ENCODE peak calls at places on chromosome 5, in nine cellular contexts. One of them, this sample, is unnamed.

GRCh38 chr5:89230178-89230577 is 347.2 kb upstream of the MEF2C start:
- DNase-seq in GM23338: no peak
- DNase-seq in CD14-positive monocyte: no peak
- DNase-seq in B cell: no peak
- DNase-seq in cardiac muscle cell: no peak
- DNase-seq in uterus: no peak
- DNase-seq in HFFc6: no peak
- DNase-seq in transverse colon: no peak
- DNase-seq in prostate gland: no peak
- DNase-seq in this sample: no peak

GRCh38 chr5:126138475-126139005 is 284.7 kb upstream of the GRAMD2B start:
- DNase-seq in B cell: no peak
- DNase-seq in cardiac muscle cell: peak; percentile 60
- DNase-seq in prostate gland: no peak
- DNase-seq in CD14-positive monocyte: no peak
- DNase-seq in GM23338: peak; percentile 21
- DNase-seq in transverse colon: no peak
- DNase-seq in uterus: no peak
- DNase-seq in HFFc6: peak; percentile 38
- DNase-seq in this sample: no peak

GRCh38 chr5:78985407-78986223 is 505 bp upstream of the ARSB start:
- DNase-seq in cardiac muscle cell: peak; percentile 69
- DNase-seq in CD14-positive monocyte: peak; percentile 52
- DNase-seq in GM23338: peak; percentile 63
- DNase-seq in prostate gland: no peak
- DNase-seq in uterus: no peak
- DNase-seq in B cell: peak; percentile 48
- DNase-seq in HFFc6: peak; percentile 29
- DNase-seq in transverse colon: peak; percentile 45
- DNase-seq in this sample: peak; percentile 72

GRCh38 chr5:35229076-35230042 is 928 bp downstream of the PRLR start:
- DNase-seq in HFFc6: no peak
- DNase-seq in B cell: peak; percentile 17
- DNase-seq in cardiac muscle cell: peak; percentile 34
- DNase-seq in CD14-positive monocyte: peak; percentile 48
- DNase-seq in prostate gland: peak; percentile 22
- DNase-seq in uterus: peak; percentile 36
- DNase-seq in transverse colon: peak; percentile 62
- DNase-seq in GM23338: peak; percentile 87
- DNase-seq in this sample: peak; percentile 68

GRCh38 chr5:41649659-41650058 is 139.3 kb upstream of the PLCXD3 start:
- DNase-seq in uterus: no peak
- DNase-seq in cardiac muscle cell: no peak
- DNase-seq in GM23338: no peak
- DNase-seq in transverse colon: no peak
- DNase-seq in CD14-positive monocyte: no peak
- DNase-seq in HFFc6: peak; percentile 39
- DNase-seq in B cell: no peak
- DNase-seq in prostate gland: no peak
- DNase-seq in this sample: no peak

GRCh38 chr5:142713151-142713706 is 27.3 kb upstream of the FGF1 start:
- DNase-seq in CD14-positive monocyte: peak; percentile 83
- DNase-seq in uterus: peak; percentile 84
- DNase-seq in transverse colon: peak; percentile 92
- DNase-seq in GM23338: peak; percentile 96
- DNase-seq in B cell: peak; percentile 94
- DNase-seq in HFFc6: peak; percentile 78
- DNase-seq in prostate gland: peak; percentile 80
- DNase-seq in cardiac muscle cell: peak; percentile 92
- DNase-seq in this sample: peak; percentile 83

GRCh38 chr5:110008131-110008530 is 318.4 kb downstream of the MAN2A1 start:
- DNase-seq in B cell: no peak
- DNase-seq in cardiac muscle cell: no peak
- DNase-seq in transverse colon: no peak
- DNase-seq in CD14-positive monocyte: no peak
- DNase-seq in GM23338: no peak
- DNase-seq in uterus: no peak
- DNase-seq in prostate gland: no peak
- DNase-seq in HFFc6: no peak
- DNase-seq in this sample: no peak

GRCh38 chr5:71587709-71588532 is 781 bp downstream of the MCCC2 start:
- DNase-seq in uterus: no peak
- DNase-seq in cardiac muscle cell: no peak
- DNase-seq in B cell: no peak
- DNase-seq in GM23338: peak; percentile 48
- DNase-seq in prostate gland: no peak
- DNase-seq in CD14-positive monocyte: no peak
- DNase-seq in transverse colon: no peak
- DNase-seq in HFFc6: no peak
- DNase-seq in this sample: peak; percentile 52

GRCh38 chr5:116947691-116948528 is 373.3 kb upstream of the SEMA6A start:
- DNase-seq in prostate gland: peak; percentile 36
- DNase-seq in B cell: peak; percentile 59
- DNase-seq in HFFc6: no peak
- DNase-seq in transverse colon: peak; percentile 77
- DNase-seq in uterus: no peak
- DNase-seq in cardiac muscle cell: peak; percentile 50
- DNase-seq in CD14-positive monocyte: no peak
- DNase-seq in GM23338: peak; percentile 94
- DNase-seq in this sample: peak; percentile 61

GRCh38 chr5:172659909-172660628 is 19.0 kb downstream of the NEURL1B start:
- DNase-seq in uterus: peak; percentile 85
- DNase-seq in CD14-positive monocyte: peak; percentile 77
- DNase-seq in prostate gland: peak; percentile 84
- DNase-seq in transverse colon: peak; percentile 83
- DNase-seq in HFFc6: peak; percentile 86
- DNase-seq in B cell: no peak
- DNase-seq in cardiac muscle cell: peak; percentile 93
- DNase-seq in GM23338: peak; percentile 53
- DNase-seq in this sample: no peak

GRCh38 chr5:54234304-54234938 is 76.0 kb downstream of the ARL15 start:
- DNase-seq in uterus: no peak
- DNase-seq in cardiac muscle cell: peak; percentile 36
- DNase-seq in HFFc6: peak; percentile 47
- DNase-seq in B cell: peak; percentile 13
- DNase-seq in GM23338: peak; percentile 65
- DNase-seq in prostate gland: no peak
- DNase-seq in CD14-positive monocyte: no peak
- DNase-seq in transverse colon: no peak
- DNase-seq in this sample: peak; percentile 45

DNA sequence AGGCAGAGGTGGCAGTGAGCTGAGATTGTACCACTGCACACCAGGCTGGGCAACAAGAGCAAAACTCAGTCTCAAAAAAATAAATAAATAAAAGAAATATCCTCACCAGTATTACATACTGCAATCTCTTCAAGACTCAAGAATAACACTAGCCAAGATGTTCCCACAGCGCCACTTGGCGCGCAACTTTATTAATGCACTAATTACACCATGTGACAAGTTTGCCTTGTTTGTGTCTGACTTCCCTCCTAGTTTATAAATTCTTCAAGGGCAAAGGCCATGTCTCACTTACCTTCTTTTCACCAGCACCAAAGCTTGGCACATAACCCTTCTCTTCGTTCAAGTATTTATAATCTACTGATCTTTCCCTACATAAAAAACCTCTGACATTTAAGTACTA is 4.8 kb downstream of the SKP1 start:
- DNase-seq in cardiac muscle cell: no peak
- DNase-seq in GM23338: no peak
- DNase-seq in CD14-positive monocyte: no peak
- DNase-seq in HFFc6: no peak
- DNase-seq in prostate gland: no peak
- DNase-seq in B cell: no peak
- DNase-seq in transverse colon: peak; percentile 78
- DNase-seq in uterus: no peak
- DNase-seq in this sample: no peak
- TF ChIP-seq CTCF in cardiac muscle cell: no peak
- TF ChIP-seq CTCF in GM23338: no peak
- TF ChIP-seq CTCF in CD14-positive monocyte: no peak
- TF ChIP-seq CTCF in HFFc6: no peak
- TF ChIP-seq CTCF in prostate gland: no peak
- TF ChIP-seq CTCF in B cell: no peak
- TF ChIP-seq CTCF in transverse colon: peak; percentile 35
- TF ChIP-seq CTCF in uterus: no peak
- TF ChIP-seq CTCF in this sample: no peak

GRCh38 chr5:7597058-7597457 is 201.1 kb downstream of the ADCY2 start:
- DNase-seq in prostate gland: peak; percentile 65
- DNase-seq in CD14-positive monocyte: no peak
- DNase-seq in B cell: no peak
- DNase-seq in GM23338: no peak
- DNase-seq in HFFc6: no peak
- DNase-seq in transverse colon: no peak
- DNase-seq in cardiac muscle cell: no peak
- DNase-seq in uterus: no peak
- DNase-seq in this sample: no peak

GRCh38 chr5:7589800-7590199 is 193.9 kb downstream of the ADCY2 start:
- DNase-seq in HFFc6: no peak
- DNase-seq in uterus: no peak
- DNase-seq in GM23338: peak; percentile 50
- DNase-seq in prostate gland: no peak
- DNase-seq in B cell: no peak
- DNase-seq in transverse colon: no peak
- DNase-seq in CD14-positive monocyte: no peak
- DNase-seq in cardiac muscle cell: no peak
- DNase-seq in this sample: no peak

GRCh38 chr5:7592910-7593309 is 197.0 kb downstream of the ADCY2 start:
- DNase-seq in uterus: no peak
- DNase-seq in transverse colon: no peak
- DNase-seq in GM23338: peak; percentile 52
- DNase-seq in HFFc6: no peak
- DNase-seq in CD14-positive monocyte: no peak
- DNase-seq in prostate gland: no peak
- DNase-seq in cardiac muscle cell: peak; percentile 27
- DNase-seq in B cell: no peak
- DNase-seq in this sample: no peak
- TF ChIP-seq CTCF in uterus: no peak
- TF ChIP-seq CTCF in transverse colon: no peak
- TF ChIP-seq CTCF in GM23338: peak; percentile 85
- TF ChIP-seq CTCF in HFFc6: peak; percentile 8
- TF ChIP-seq CTCF in CD14-positive monocyte: no peak
- TF ChIP-seq CTCF in prostate gland: no peak
- TF ChIP-seq CTCF in cardiac muscle cell: no peak
- TF ChIP-seq CTCF in B cell: no peak
- TF ChIP-seq CTCF in this sample: no peak

DNA sequence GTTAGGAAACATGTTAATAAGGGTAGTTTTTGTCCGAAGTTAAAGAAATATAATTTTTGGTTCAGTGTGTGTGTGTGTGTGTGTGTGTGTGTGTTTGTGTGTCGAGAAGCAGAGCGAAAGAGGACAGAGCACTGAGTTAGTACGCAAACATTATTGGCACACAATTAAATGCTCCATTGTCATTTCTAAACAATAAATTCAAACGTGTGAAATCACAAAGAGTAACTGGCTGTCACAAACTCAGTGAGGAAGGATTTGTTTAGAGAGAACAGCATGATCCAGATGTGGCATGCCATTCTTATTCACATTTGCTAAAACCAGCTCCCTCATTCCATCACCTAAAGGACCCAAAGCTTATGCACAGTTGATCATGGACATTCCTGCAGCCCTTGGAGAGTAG is 970.8 kb downstream of the DTWD2 start:
- DNase-seq in cardiac muscle cell: no peak
- DNase-seq in transverse colon: no peak
- DNase-seq in HFFc6: no peak
- DNase-seq in prostate gland: no peak
- DNase-seq in CD14-positive monocyte: no peak
- DNase-seq in GM23338: no peak
- DNase-seq in uterus: no peak
- DNase-seq in B cell: no peak
- DNase-seq in this sample: no peak
- TF ChIP-seq CTCF in cardiac muscle cell: no peak
- TF ChIP-seq CTCF in transverse colon: no peak
- TF ChIP-seq CTCF in HFFc6: no peak
- TF ChIP-seq CTCF in prostate gland: no peak
- TF ChIP-seq CTCF in CD14-positive monocyte: no peak
- TF ChIP-seq CTCF in GM23338: no peak
- TF ChIP-seq CTCF in uterus: no peak
- TF ChIP-seq CTCF in B cell: no peak
- TF ChIP-seq CTCF in this sample: no peak

DNA sequence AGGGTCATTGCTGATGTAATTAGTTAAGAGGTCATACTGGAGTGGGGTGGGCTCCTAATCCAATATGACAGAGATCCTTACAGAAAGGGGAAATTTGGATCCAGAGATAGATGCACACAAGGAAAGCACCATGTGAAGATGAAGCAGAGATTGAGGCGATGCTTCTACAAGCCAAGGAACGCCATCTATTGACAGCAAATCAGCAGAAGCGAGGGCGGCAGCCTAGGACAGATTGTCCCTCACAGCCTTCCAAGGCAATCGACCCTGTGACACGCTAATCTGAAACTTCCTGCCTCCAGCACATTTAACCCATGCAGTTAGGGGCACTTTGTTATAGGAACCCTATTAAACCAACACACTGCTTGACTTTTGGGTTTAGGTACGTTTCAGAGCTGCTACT is 285.1 kb upstream of the DAP start:
- DNase-seq in cardiac muscle cell: peak; percentile 2
- DNase-seq in HFFc6: no peak
- DNase-seq in transverse colon: no peak
- DNase-seq in GM23338: peak; percentile 43
- DNase-seq in B cell: no peak
- DNase-seq in uterus: no peak
- DNase-seq in CD14-positive monocyte: no peak
- DNase-seq in prostate gland: no peak
- DNase-seq in this sample: no peak
- TF ChIP-seq CTCF in cardiac muscle cell: no peak
- TF ChIP-seq CTCF in HFFc6: no peak
- TF ChIP-seq CTCF in transverse colon: no peak
- TF ChIP-seq CTCF in GM23338: peak; percentile 12
- TF ChIP-seq CTCF in B cell: no peak
- TF ChIP-seq CTCF in uterus: no peak
- TF ChIP-seq CTCF in CD14-positive monocyte: no peak
- TF ChIP-seq CTCF in prostate gland: no peak
- TF ChIP-seq CTCF in this sample: no peak

DNA sequence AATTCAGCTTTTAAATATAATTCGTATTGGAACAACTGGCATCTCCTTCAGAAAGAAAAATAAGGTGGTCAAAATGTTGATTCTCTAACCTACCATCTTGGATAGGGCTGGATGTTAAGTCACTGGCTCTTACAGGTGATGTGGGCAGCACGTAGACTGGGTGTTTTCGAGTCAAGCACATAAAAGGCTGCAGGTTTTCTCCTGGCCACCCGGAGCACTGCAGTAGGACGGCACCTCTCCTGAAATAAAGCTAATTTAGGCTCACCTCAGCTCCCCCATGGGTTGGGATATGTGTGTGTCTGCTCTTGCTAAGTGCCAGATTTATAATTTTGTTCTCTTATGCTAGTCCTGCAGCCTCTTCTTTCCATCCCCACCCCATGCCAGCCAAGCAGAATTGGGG is 80.3 kb downstream of the IQGAP2 start:
- DNase-seq in CD14-positive monocyte: no peak
- DNase-seq in transverse colon: no peak
- DNase-seq in B cell: no peak
- DNase-seq in cardiac muscle cell: peak; percentile 9
- DNase-seq in GM23338: peak; percentile 50
- DNase-seq in HFFc6: no peak
- DNase-seq in prostate gland: no peak
- DNase-seq in uterus: no peak
- DNase-seq in this sample: no peak
- TF ChIP-seq CTCF in CD14-positive monocyte: no peak
- TF ChIP-seq CTCF in transverse colon: no peak
- TF ChIP-seq CTCF in B cell: no peak
- TF ChIP-seq CTCF in cardiac muscle cell: no peak
- TF ChIP-seq CTCF in GM23338: no peak
- TF ChIP-seq CTCF in HFFc6: peak; percentile 35
- TF ChIP-seq CTCF in prostate gland: no peak
- TF ChIP-seq CTCF in uterus: no peak
- TF ChIP-seq CTCF in this sample: no peak